ENCODE peak calls at places on chromosomes 4 and X, in seven cellular contexts. O is stimulated activated CD4-positive, alpha-beta T cell treated with anti-CD3 and anti-CD28 coated beads, Interleukin-1b, Interleukin-23, amount 100 ng/mL, for 4 hours; A is fibroblast of lung; R is A549; V is NCI-H2171; P is substantia nigra; K is posterior cingulate gyrus. J is an unnamed sample.

GRCh38 chr4:99437686-99438577 is 2.8 kb upstream of the ADH7 start:
- DNase-seq in O (no peak), A (no peak), R (no peak), V (no peak), P (no peak), K (no peak), J (no peak)

GRCh38 chr4:125283702-125284279 is 31.0 kb upstream of the FAT4 start:
- DNase-seq in O (no peak), A (peak), R (peak), V (no peak), P (no peak), K (no peak), J (peak)

GRCh38 chr4:108940086-108941033 is 177.5 kb upstream of the ETNPPL start:
- DNase-seq in O (no peak), A (no peak), R (no peak), V (no peak), P (no peak), K (no peak), J (no peak)

GRCh38 chr4:24768006-24768405 is 27.4 kb upstream of the SOD3 start:
- DNase-seq in O (no peak), A (no peak), R (no peak), V (peak), P (no peak), K (no peak), J (no peak)

GRCh38 chrX:46642145-46642544 is 68.6 kb downstream of the CHST7 start:
- DNase-seq in O (no peak), A (peak), R (peak), V (no peak), P (no peak), K (no peak), J (peak)

GRCh38 chrX:48045410-48046311 is 25.8 kb downstream of the ZNF630 start:
- DNase-seq in O (no peak), A (peak), R (no peak), V (no peak), P (no peak), K (no peak), J (peak)

GRCh38 chr4:41796545-41797210 is 48.2 kb upstream of the PHOX2B start:
- DNase-seq in O (no peak), A (no peak), R (no peak), V (peak), P (no peak), K (no peak), J (no peak)

GRCh38 chr4:180253419-180253818 is 1989.8 kb upstream of the TENM3 start:
- DNase-seq in O (no peak), A (no peak), R (no peak), V (no peak), P (no peak), K (no peak), J (no peak)

GRCh38 chr4:15765910-15766703 is 12.0 kb upstream of the CD38 start:
- DNase-seq in O (no peak), A (no peak), R (no peak), V (no peak), P (no peak), K (no peak), J (peak)

GRCh38 chrX:64192040-64192439 is 13.5 kb downstream of the AMER1 start:
- DNase-seq in O (no peak), A (no peak), R (no peak), V (no peak), P (no peak), K (no peak), J (no peak)

GRCh38 chr4:133156096-133156495 is 7.0 kb downstream of the PCDH10 start:
- DNase-seq in O (no peak), A (no peak), R (no peak), V (no peak), P (peak), K (peak), J (no peak)